ENCODE peak calls at places on chromosomes 6 and 20, in seven cellular contexts. S is kidney, D is foreskin fibroblast, V is tibial nerve, L is neuronal stem cell, G is stomach, E is mesenchymal stem cell. B is an unnamed sample.

GRCh38 chr6:125952764-125953501 is 3.6 kb upstream of the HINT3 start:
- DNase-seq in S (no peak), D (no peak), V (no peak), L (no peak), G (no peak), E (peak; percentile 80), B (no peak)

GRCh38 chr6:86937219-86938079 is at the start of gene HTR1E:
- DNase-seq in S (peak; percentile 62), D (peak; percentile 2), V (peak; percentile 11), L (peak; percentile 73), G (peak; percentile 79), E (peak; percentile 31), B (peak; percentile 56)

GRCh38 chr6:17413313-17413750 is 19.9 kb downstream of the CAP2 start:
- DNase-seq in S (no peak), D (peak; percentile 35), V (no peak), L (no peak), G (no peak), E (peak; percentile 47), B (no peak)

GRCh38 chr20:46592580-46593362 is 42.3 kb upstream of the OCSTAMP start:
- DNase-seq in S (no peak), D (no peak), V (no peak), L (no peak), G (no peak), E (no peak), B (peak; percentile 15)

GRCh38 chr20:61120595-61121515 is 131.2 kb upstream of the CDH4 start:
- DNase-seq in S (no peak), D (peak; percentile 57), V (peak; percentile 71), L (peak; percentile 55), G (no peak), E (peak; percentile 79), B (no peak)

GRCh38 chr6:97186416-97186999 is 96.5 kb downstream of the MMS22L start:
- DNase-seq in S (no peak), D (peak; percentile 47), V (peak; percentile 79), L (peak; percentile 53), G (peak; percentile 60), E (peak; percentile 67), B (peak; percentile 71)

GRCh38 chr6:155352812-155353211 is 38.5 kb upstream of the TFB1M start:
- DNase-seq in S (no peak), D (peak; percentile 62), V (no peak), L (no peak), G (no peak), E (peak; percentile 47), B (no peak)

GRCh38 chr20:33828326-33828834 is 17.2 kb downstream of the CHMP4B start:
- DNase-seq in S (no peak), D (no peak), V (no peak), L (no peak), G (no peak), E (no peak), B (no peak)

GRCh38 chr6:38750968-38751615 is 36.0 kb downstream of the DNAH8 start:
- DNase-seq in S (no peak), D (no peak), V (no peak), L (no peak), G (no peak), E (no peak), B (no peak)

GRCh38 chr20:50191065-50191565 is 485 bp downstream of the CEBPB start:
- DNase-seq in S (no peak), D (no peak), V (peak; percentile 31), L (no peak), G (peak; percentile 71), E (no peak), B (peak; percentile 56)

GRCh38 chr20:59514554-59514953 is 89.8 kb upstream of the PHACTR3 start:
- DNase-seq in S (no peak), D (no peak), V (no peak), L (no peak), G (no peak), E (no peak), B (no peak)

GRCh38 chr20:59518881-59519706 is 85.2 kb upstream of the PHACTR3 start:
- DNase-seq in S (no peak), D (peak; percentile 13), V (no peak), L (peak; percentile 54), G (peak; percentile 37), E (peak; percentile 24), B (peak; percentile 44)

GRCh38 chr20:59519707-59520014 is 84.7 kb upstream of the PHACTR3 start:
- DNase-seq in S (no peak), D (no peak), V (no peak), L (no peak), G (no peak), E (no peak), B (no peak)

GRCh38 chr20:59515906-59516209 is 88.5 kb upstream of the PHACTR3 start:
- DNase-seq in S (no peak), D (no peak), V (no peak), L (no peak), G (no peak), E (no peak), B (no peak)

DNA sequence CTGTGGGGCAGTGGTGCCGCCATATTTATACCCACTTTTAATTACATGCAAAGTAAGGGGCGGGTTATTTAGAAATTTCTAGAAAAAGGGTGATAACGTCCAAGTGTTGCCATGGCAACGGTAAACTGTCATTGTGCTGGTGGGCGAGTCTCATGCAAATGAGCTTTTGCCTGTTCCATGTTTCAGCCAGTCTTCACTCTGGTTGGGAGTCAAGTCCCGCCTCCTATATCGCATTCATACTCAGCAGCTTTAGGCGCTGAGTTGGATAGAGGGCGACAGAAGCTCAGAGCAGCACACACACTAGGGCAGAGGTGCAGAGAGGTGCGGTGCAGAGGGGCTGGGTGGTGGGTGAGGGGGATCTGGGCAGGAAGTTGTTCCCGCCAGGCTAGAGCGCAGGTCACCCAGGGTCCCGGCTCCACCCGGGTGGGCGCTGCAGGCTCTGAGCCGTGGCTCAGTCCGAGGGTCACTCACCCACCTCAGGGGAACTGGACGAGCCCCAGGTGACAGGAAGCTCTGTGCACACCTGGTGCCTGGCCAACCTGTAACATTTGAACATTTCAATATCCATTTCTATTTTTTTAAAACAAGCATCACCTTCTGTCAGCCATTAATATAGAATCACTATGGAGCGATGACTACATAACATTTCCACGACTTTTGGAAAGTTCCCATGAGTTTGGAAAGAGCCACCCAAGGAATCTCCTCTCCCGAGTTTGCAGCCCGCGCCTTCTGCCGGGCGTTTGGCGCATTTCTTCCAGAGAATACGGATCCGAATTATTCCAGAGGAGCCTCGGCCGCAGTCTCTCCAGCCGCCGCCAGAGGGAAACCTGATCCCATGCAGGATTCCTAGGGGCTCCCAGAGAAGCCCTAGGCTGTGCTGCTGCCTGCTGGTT is 89.1 kb upstream of the PHACTR3 start:
- DNase-seq in S (peak; percentile 87), D (peak; percentile 36), V (peak; percentile 65), L (peak; percentile 71), G (peak; percentile 77), E (peak; percentile 13), B (peak; percentile 66)
- H3K4me3 ChIP-seq in S (no peak overlapping the region), D (no peak overlapping the region), V (no peak overlapping the region), L (no peak overlapping the region), G (no peak overlapping the region), E (no peak overlapping the region), B (no peak overlapping the region)

GRCh38 chr6:149032318-149032598 is 285.3 kb upstream of the TAB2 start:
- DNase-seq in S (no peak), D (no peak), V (no peak), L (no peak), G (no peak), E (no peak), B (no peak)

GRCh38 chr6:149033454-149034241 is 283.9 kb upstream of the TAB2 start:
- DNase-seq in S (no peak), D (no peak), V (no peak), L (no peak), G (no peak), E (no peak), B (no peak)

GRCh38 chr6:149028767-149029405 is 282.1 kb downstream of the UST start:
- DNase-seq in S (no peak), D (peak; percentile 77), V (peak; percentile 78), L (peak; percentile 77), G (peak; percentile 58), E (peak; percentile 83), B (peak; percentile 86)

GRCh38 chr6:149032599-149033405 is 284.7 kb upstream of the TAB2 start:
- DNase-seq in S (no peak), D (peak; percentile 78), V (no peak), L (no peak), G (no peak), E (peak; percentile 62), B (peak; percentile 47)

DNA sequence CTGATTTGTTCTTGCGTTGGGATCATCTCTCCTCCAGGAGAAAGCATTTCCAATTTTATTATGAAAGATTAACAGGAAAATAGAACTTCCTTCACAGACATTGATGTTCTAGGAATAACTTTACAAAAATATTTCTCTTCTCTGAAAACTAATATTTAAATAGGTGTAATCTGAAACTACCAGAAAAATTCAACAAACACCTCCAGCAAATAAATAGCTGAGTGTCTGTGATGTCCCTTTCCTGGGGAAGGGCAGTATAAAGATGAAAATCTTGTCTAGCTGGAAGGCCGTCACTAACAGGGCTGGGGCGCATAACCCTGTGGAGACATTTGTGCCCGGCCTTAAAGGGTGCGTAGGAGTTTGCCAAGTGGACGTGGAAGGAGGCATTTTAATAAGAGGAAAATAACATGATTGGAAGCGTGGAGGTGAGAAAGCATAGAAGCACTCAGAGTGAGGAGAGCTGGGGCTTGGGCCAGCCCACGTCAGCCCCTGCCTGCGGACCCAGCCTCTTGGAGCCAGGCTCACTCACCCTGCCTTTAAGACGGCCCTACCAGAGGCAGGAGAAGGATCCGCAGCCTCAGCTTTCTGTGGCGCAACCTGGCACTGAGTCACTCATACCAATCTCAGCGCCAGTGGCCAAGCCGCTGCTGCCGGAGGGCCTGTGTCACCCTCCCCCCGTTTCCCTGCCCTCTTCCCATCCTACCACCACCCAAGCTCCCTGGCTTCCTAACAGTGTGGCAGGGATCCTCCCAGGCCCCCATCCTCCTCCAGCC is 284.9 kb downstream of the UST start:
- DNase-seq in S (no peak), D (no peak), V (no peak), L (no peak), G (no peak), E (peak; percentile 71), B (no peak)
- H3K4me3 ChIP-seq in S (no peak overlapping the region), D (no peak overlapping the region), V (no peak overlapping the region), L (no peak overlapping the region), G (no peak overlapping the region), E (no peak overlapping the region), B (no peak overlapping the region)

GRCh38 chr20:59222239-59222981 is 58.8 kb downstream of the ZNF831 start:
- DNase-seq in S (peak; percentile 90), D (peak; percentile 65), V (peak; percentile 80), L (peak; percentile 82), G (peak; percentile 84), E (peak; percentile 62), B (peak; percentile 90)
- H3K4me3 ChIP-seq in S (peak overlapping the region; percentile 48), D (peak overlapping the region; percentile 51), V (peak overlapping the region; percentile 65), L (peak overlapping the region; percentile 11), G (peak overlapping the region; percentile 52), E (peak overlapping the region; percentile 46), B (peak overlapping the region; percentile 19)

DNA sequence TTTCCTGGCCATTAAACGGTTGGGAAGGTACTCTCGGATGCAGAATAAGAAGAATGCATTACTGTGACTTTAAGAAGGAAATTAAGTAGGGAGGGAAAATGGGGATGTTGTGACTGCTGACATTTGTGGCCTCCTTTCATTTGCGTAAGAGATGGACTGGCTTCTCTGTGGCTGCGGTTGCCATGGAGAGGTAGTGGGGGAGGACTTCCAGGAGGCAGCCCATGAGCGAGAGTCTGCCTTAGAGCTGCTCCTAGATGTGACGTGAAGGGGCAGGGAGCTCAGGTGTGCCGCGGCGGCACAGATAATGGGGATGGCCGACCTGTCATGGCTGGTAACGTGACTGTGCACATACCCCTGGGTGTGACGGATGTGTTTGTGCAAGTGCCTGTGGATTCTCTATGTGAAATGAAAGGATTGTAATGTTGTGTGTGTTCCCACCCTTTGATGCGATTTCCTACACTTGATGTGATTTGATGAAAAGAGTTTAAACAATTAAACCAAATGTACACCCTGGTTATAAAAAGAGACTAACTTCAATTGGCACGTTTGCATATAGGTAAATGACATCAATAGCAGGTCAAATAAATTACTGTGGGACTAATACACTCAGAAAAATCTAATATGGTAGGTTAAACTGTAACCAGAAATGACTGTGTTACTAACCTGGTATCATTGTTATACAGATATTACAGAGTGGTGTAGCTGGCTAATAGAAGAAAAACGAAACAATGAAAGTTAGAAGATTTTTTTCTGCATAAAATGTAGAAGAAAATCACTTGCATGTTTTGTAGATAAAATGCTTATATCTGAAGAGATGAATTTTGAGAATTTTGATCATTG is 48.9 kb downstream of the HIVEP1 start:
- DNase-seq in S (peak; percentile 81), D (no peak), V (peak; percentile 50), L (peak; percentile 39), G (peak; percentile 64), E (peak; percentile 79), B (no peak)
- H3K4me3 ChIP-seq in S (peak overlapping the region; percentile 43), D (no peak overlapping the region), V (no peak overlapping the region), L (no peak overlapping the region), G (no peak overlapping the region), E (no peak overlapping the region), B (no peak overlapping the region)

B was measured in HAP-1.